ENCODE peak calls at places on chromosomes 4 and X, in eight cellular contexts. R, H, Z, A, V, M, B and J are unnamed samples.

GRCh38 chr4:166075599-166075998 is 202.6 kb downstream of the TLL1 start:
- DNase-seq in R (no peak), H (no peak), Z (no peak), A (no peak), V (no peak), M (no peak), B (no peak), J (no peak)

GRCh38 chr4:67437974-67438713 is 107.2 kb downstream of the CENPC start:
- DNase-seq in R (no peak), H (no peak), Z (peak), A (no peak), V (peak), M (no peak), B (no peak), J (no peak)

GRCh38 chrX:42519666-42520231 is 258.2 kb downstream of the PPP1R2C start:
- DNase-seq in R (no peak), H (no peak), Z (peak), A (no peak), V (peak), M (no peak), B (no peak), J (no peak)

GRCh38 chr4:176436500-176436973 is 116.8 kb downstream of the SPCS3 start:
- DNase-seq in R (no peak), H (no peak), Z (peak), A (no peak), V (peak), M (no peak), B (no peak), J (no peak)

GRCh38 chrX:69028761-69029120 is 136.5 kb downstream of the PJA1 start:
- DNase-seq in R (no peak), H (no peak), Z (no peak), A (no peak), V (no peak), M (no peak), B (no peak), J (no peak)

GRCh38 chrX:6738518-6739470 is 203.9 kb upstream of the VCX3A start:
- DNase-seq in R (no peak), H (no peak), Z (no peak), A (peak), V (no peak), M (peak), B (no peak), J (no peak)

GRCh38 chrX:116239944-116240391 is 69.4 kb downstream of the AGTR2 start:
- DNase-seq in R (no peak), H (no peak), Z (peak), A (no peak), V (no peak), M (no peak), B (no peak), J (no peak)

GRCh38 chr4:169885893-169886292 is 128.1 kb upstream of the HPF1 start:
- DNase-seq in R (no peak), H (no peak), Z (no peak), A (no peak), V (no peak), M (no peak), B (no peak), J (no peak)

GRCh38 chr4:8594097-8595038 is 1.8 kb downstream of the CPZ start:
- DNase-seq in R (no peak), H (no peak), Z (peak), A (peak), V (peak), M (peak), B (peak), J (no peak)

GRCh38 chrX:30620125-30620524 is 33.1 kb upstream of the GK start:
- DNase-seq in R (no peak), H (no peak), Z (no peak), A (no peak), V (peak), M (no peak), B (no peak), J (no peak)

GRCh38 chr4:24630937-24631336 is 46.6 kb upstream of the DHX15 start:
- DNase-seq in R (no peak), H (no peak), Z (no peak), A (no peak), V (no peak), M (no peak), B (no peak), J (no peak)

GRCh38 chr4:112279882-112280315 is 5.8 kb downstream of the TIFA start:
- DNase-seq in R (no peak), H (no peak), Z (no peak), A (no peak), V (peak), M (no peak), B (no peak), J (no peak)

GRCh38 chr4:114879916-114880315 is 233.5 kb downstream of the NDST4 start:
- DNase-seq in R (no peak), H (no peak), Z (no peak), A (no peak), V (no peak), M (no peak), B (no peak), J (no peak)

GRCh38 chrX:123771449-123772064 is 38.7 kb upstream of the THOC2 start:
- DNase-seq in R (no peak), H (no peak), Z (no peak), A (no peak), V (no peak), M (no peak), B (no peak), J (no peak)

GRCh38 chrX:34338046-34338445 is 205.9 kb upstream of the FAM47A start:
- DNase-seq in R (no peak), H (no peak), Z (no peak), A (no peak), V (no peak), M (no peak), B (no peak), J (no peak)

DNA sequence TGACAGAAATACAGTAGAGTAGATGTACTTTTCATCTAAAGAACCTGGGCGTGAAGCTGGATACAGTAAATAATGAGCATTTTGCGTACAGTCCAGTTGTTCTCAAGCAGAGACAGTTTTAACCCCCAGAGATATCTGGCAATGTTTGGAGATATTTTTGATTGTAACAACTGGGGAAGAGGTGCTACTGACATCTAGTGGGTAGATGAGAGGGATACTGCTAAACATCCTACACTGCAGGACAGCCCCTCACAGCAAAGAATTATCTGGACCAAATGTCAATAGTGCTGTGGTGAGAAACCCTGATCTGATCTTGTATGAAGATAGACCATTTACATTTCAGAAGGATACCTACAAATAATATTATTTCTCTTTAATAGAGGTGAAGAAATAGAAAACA is 200.2 kb upstream of the FAM47A start:
- DNase-seq in R (no peak), H (no peak), Z (no peak), A (no peak), V (no peak), M (no peak), B (no peak), J (no peak)
- TF ChIP-seq CTCF in R (peak), H (no peak), Z (peak), A (peak), V (peak), M (no peak), B (no peak), J (no peak)

GRCh38 chr4:9898596-9899345 is 117.3 kb downstream of the DRD5 start:
- DNase-seq in R (peak), H (no peak), Z (no peak), A (peak), V (peak), M (no peak), B (no peak), J (no peak)
- TF ChIP-seq CTCF in R (peak), H (no peak), Z (no peak), A (peak), V (no peak), M (no peak), B (no peak), J (no peak)

DNA sequence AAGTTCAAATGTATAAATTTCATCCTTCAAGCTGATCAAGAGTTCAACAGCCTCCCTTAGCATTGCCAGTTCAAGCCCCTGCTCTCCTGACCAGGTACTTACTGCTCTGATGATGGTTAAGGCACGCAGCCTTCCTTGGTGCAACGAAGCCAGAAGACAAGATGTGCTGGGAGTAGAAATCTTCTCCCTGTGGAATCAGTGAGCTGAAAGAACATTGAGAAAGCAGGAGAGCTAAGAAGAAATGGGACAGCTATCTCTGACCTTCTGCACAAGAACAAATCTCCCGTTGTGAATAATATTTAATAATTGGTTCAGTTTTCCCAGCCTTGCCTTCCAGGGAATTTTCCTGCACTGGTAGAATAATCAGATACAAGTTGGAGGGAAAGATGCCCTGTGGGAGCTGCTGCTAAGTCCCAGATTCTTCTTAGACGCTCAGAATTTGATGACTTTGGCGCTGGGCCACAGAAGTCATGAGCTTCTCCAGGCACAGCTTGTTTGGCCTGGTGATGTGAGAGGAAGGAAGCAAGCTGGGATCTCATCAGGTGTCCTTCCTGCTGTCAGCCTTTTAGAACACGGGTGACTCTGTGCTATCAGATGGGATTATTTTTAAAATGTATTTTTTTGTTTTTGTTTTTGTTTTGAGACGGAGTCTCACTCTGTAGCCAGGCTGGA is 77.8 kb downstream of the CD38 start:
- DNase-seq in R (no peak), H (peak), Z (peak), A (no peak), V (no peak), M (no peak), B (peak), J (no peak)
- TF ChIP-seq CTCF in R (no peak), H (no peak), Z (no peak), A (no peak), V (no peak), M (no peak), B (no peak), J (no peak)

DNA sequence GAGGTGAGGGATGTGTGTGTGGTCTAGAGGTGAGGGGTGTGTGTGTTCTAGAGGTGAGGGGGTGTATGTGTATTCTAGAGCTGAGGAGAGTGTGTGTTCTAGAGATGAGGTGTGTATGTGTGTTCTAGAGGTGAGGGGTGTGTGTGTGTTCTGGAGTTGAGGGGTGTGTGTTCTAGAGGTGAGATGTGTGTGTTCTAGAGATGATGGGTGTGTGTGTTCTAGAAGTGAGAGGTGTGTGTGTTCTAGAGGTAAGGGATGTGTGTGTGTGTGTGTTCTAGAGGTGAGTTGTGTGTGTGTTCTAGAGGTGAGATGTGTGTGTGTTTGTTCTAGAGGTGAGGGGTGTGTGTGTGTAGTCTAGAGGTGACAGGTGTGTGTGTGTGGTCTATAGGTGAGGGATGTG is 1.3 kb downstream of the BST1 start:
- DNase-seq in R (no peak), H (no peak), Z (no peak), A (no peak), V (no peak), M (no peak), B (no peak), J (no peak)
- TF ChIP-seq CTCF in R (no peak), H (no peak), Z (no peak), A (no peak), V (no peak), M (no peak), B (no peak), J (no peak)

DNA sequence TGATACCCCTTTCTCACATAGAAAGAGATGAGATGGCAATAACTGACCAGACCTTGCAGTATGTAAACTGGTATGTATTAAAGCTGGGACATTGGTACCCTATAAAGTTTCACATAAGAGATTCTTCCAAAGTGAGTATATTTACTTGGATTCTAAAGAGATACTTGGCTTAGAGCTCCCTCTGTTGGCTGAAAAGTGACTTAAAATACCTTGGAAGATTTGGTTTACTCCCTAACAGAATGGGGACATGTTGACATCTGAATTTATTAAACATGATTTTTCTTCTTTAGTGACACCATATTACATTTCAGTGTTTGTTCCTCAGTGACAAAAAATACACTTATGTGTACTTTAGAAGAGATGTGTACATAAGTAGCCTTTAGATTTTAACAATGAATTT is 47.9 kb upstream of the RGN start:
- DNase-seq in R (no peak), H (no peak), Z (peak), A (peak), V (peak), M (peak), B (no peak), J (no peak)
- TF ChIP-seq CTCF in R (peak), H (peak), Z (peak), A (peak), V (peak), M (peak), B (peak), J (peak)

GRCh38 chr4:158714937-158715336 is 8.3 kb downstream of the PPID start:
- DNase-seq in R (no peak), H (no peak), Z (no peak), A (no peak), V (no peak), M (no peak), B (no peak), J (no peak)

GRCh38 chr4:158715787-158716186 is 7.4 kb downstream of the PPID start:
- DNase-seq in R (no peak), H (no peak), Z (no peak), A (no peak), V (no peak), M (no peak), B (no peak), J (no peak)

DNA sequence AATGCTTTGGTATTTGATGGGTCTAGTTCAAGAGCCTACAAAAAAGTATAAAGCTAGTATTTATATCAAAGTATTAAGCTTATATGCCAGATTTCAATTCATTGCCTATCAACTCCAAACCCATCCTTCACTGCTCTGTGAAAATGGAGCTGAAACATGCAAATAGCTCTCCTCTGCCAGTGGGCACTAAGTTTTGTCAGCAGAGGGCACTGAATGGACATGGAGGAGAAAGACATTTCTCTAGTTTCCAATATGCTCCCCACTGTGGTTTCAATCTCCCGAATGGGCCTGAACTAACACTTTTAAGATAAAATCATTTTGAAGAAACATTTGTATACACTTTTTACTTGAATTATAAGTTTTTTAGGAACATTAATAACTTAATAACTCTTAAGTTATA is 12.4 kb downstream of the PPID start:
- DNase-seq in R (no peak), H (no peak), Z (peak), A (no peak), V (peak), M (no peak), B (no peak), J (no peak)
- TF ChIP-seq CTCF in R (no peak), H (no peak), Z (peak), A (no peak), V (peak), M (peak), B (no peak), J (no peak)